ENCODE peak calls at places on chromosomes 12 and 14, in seven cellular contexts. D, N, W, V, S, J and C are unnamed samples.

GRCh38 chr14:31435276-31435675 is 14.9 kb upstream of the HEATR5A start:
- DNase-seq in N (peak), S (no peak), W (peak), V (no peak), D (no peak), J (no peak), C (no peak)

GRCh38 chr12:18967814-18968213 is 161.7 kb upstream of the PLEKHA5 start:
- DNase-seq in V (no peak), N (no peak), W (no peak), D (no peak), S (no peak), J (no peak), C (no peak)

GRCh38 chr12:49462103-49462739 is 76.6 kb upstream of the KCNH3 start:
- DNase-seq in N (peak), J (no peak), D (no peak), V (no peak), W (peak), S (peak), C (peak)

GRCh38 chr12:50166776-50167025 is 468 bp downstream of the CERS5 start:
- DNase-seq in V (peak), N (no peak), D (peak), J (no peak), W (no peak), S (no peak), C (no peak)

GRCh38 chr14:55446127-55446736 is 5.8 kb upstream of the TBPL2 start:
- DNase-seq in N (peak), V (no peak), J (no peak), S (peak), W (peak), D (peak), C (peak)

GRCh38 chr14:24861083-24861630 is 188.8 kb downstream of the STXBP6 start:
- DNase-seq in J (no peak), W (no peak), D (no peak), S (no peak), N (peak), V (no peak), C (peak)

GRCh38 chr12:8609061-8609570 is 3.5 kb downstream of the AICDA start:
- DNase-seq in D (no peak), V (no peak), J (no peak), N (peak), W (peak), S (peak), C (peak)

GRCh38 chr12:43676183-43676813 is 82.3 kb downstream of the PUS7L start:
- DNase-seq in S (peak), V (no peak), N (peak), D (no peak), W (no peak), J (no peak), C (peak)

GRCh38 chr14:59481407-59482119 is 2.6 kb downstream of the L3HYPDH start:
- DNase-seq in V (no peak), W (no peak), N (peak), S (no peak), J (no peak), D (no peak), C (no peak)

GRCh38 chr12:30415777-30416176 is 279.9 kb downstream of the IPO8 start:
- DNase-seq in D (no peak), W (no peak), J (no peak), N (no peak), S (no peak), V (no peak), C (no peak)

GRCh38 chr14:92914087-92914656 is 8.8 kb upstream of the CHGA start:
- DNase-seq in D (peak), V (no peak), J (no peak), S (peak), W (no peak), N (peak), C (no peak)

GRCh38 chr12:6788972-6789905 is at the start of gene CD4:
- DNase-seq in W (no peak), V (peak), S (peak), D (peak), J (peak), N (no peak), C (no peak)

GRCh38 chr14:82710257-82710841 is 1176.7 kb upstream of the SEL1L start:
- DNase-seq in D (no peak), S (peak), W (no peak), J (no peak), V (no peak), N (peak), C (peak)

GRCh38 chr12:70648191-70648590 is 11.0 kb upstream of the PTPRB start:
- DNase-seq in J (no peak), D (no peak), W (no peak), V (no peak), S (no peak), N (peak), C (no peak)

GRCh38 chr12:92360543-92360942 is 214.9 kb upstream of the BTG1 start:
- DNase-seq in W (no peak), N (no peak), J (no peak), S (peak), V (no peak), D (no peak), C (peak)

GRCh38 chr12:18955594-18955993 is 173.9 kb upstream of the PLEKHA5 start:
- DNase-seq in W (no peak), J (no peak), V (no peak), N (no peak), S (no peak), D (no peak), C (no peak)

GRCh38 chr12:3587402-3588013 is 96.5 kb downstream of the PRMT8 start:
- DNase-seq in S (no peak), W (no peak), D (no peak), N (no peak), V (no peak), J (no peak), C (no peak)

GRCh38 chr12:59131462-59131861 is 211.2 kb upstream of the LRIG3 start:
- DNase-seq in N (no peak), D (no peak), J (no peak), S (no peak), V (no peak), W (no peak), C (no peak)

GRCh38 chr14:85296466-85297210 is 233.3 kb upstream of the FLRT2 start:
- DNase-seq in D (no peak), V (no peak), W (no peak), N (peak), S (peak), J (no peak), C (no peak)

GRCh38 chr14:76918176-76918750 is 92.1 kb downstream of the LRRC74A start:
- DNase-seq in J (no peak), D (no peak), S (peak), V (peak), N (peak), W (peak), C (no peak)

GRCh38 chr12:113097716-113098427 is 37.7 kb downstream of the RASAL1 start:
- DNase-seq in V (no peak), D (no peak), N (peak), W (peak), S (no peak), J (no peak), C (no peak)

GRCh38 chr14:70018713-70019201 is 139.5 kb downstream of the SMOC1 start:
- DNase-seq in D (no peak), N (peak), W (no peak), V (no peak), J (no peak), S (peak), C (peak)

GRCh38 chr12:94039914-94040313 is 108.5 kb upstream of the PLXNC1 start:
- DNase-seq in D (no peak), S (no peak), N (peak), W (no peak), V (no peak), J (no peak), C (no peak)

GRCh38 chr14:68651652-68652432 is 141.0 kb downstream of the ZFP36L1 start:
- DNase-seq in D (no peak), N (no peak), S (no peak), W (no peak), V (no peak), J (no peak), C (no peak)

GRCh38 chr14:53043107-53043704 is 92.4 kb upstream of the FERMT2 start:
- DNase-seq in N (no peak), W (no peak), J (no peak), V (no peak), D (no peak), S (no peak), C (no peak)

GRCh38 chr12:91984571-91984970 is 161.1 kb downstream of the BTG1 start:
- DNase-seq in W (no peak), J (no peak), S (no peak), D (no peak), V (no peak), N (peak), C (no peak)

GRCh38 chr14:84707830-84708229 is 822.1 kb upstream of the FLRT2 start:
- DNase-seq in S (no peak), J (no peak), V (no peak), N (no peak), D (no peak), W (no peak), C (no peak)

GRCh38 chr14:91396959-91397815 is 20.4 kb downstream of the CCDC88C start:
- DNase-seq in J (peak), V (peak), W (no peak), S (peak), D (peak), N (no peak), C (peak)

GRCh38 chr12:106647793-106648514 is 65.2 kb downstream of the RFX4 start:
- DNase-seq in J (no peak), D (no peak), W (no peak), N (no peak), V (no peak), S (no peak), C (no peak)

GRCh38 chr14:100305446-100306255 is 593 bp downstream of the SLC25A29 start:
- DNase-seq in D (no peak), S (peak), V (peak), W (no peak), J (no peak), N (no peak), C (no peak)

GRCh38 chr12:93802698-93803097 is 125.5 kb downstream of the CRADD start:
- DNase-seq in J (no peak), W (no peak), V (no peak), N (peak), S (peak), D (no peak), C (no peak)

GRCh38 chr14:76391981-76392690 is 16.2 kb downstream of the ESRRB start:
- DNase-seq in J (no peak), D (no peak), W (no peak), N (no peak), S (no peak), V (no peak), C (no peak)

GRCh38 chr12:102421801-102422583 is 58.4 kb downstream of the IGF1 start:
- DNase-seq in D (no peak), W (no peak), S (no peak), V (no peak), J (no peak), N (no peak), C (no peak)

GRCh38 chr12:4027412-4027811 is 154.2 kb upstream of the PARP11 start:
- DNase-seq in W (no peak), S (no peak), J (peak), V (peak), D (peak), N (no peak), C (peak)

GRCh38 chr14:22095845-22096510 is 422.4 kb upstream of the OR4E1 start:
- DNase-seq in V (no peak), D (no peak), N (no peak), S (no peak), W (peak), J (no peak), C (peak)